ENCODE peak calls at places on chromosomes 16 and 17, in eight cellular contexts. One of them, this sample, is unnamed.

GRCh38 chr17:38441429-38442061 is 13.3 kb downstream of the ARHGAP23 start:
- DNase-seq in RWPE1: no peak
- DNase-seq in AG08395: no peak
- DNase-seq in GM03348: no peak
- DNase-seq in HS-5: no peak
- DNase-seq in dermis blood vessel endothelial cell: no peak
- DNase-seq in left cardiac atrium: no peak
- DNase-seq in COLO829: no peak
- DNase-seq in this sample: no peak

GRCh38 chr16:65426484-65426883 is 304.6 kb upstream of the CDH11 start:
- DNase-seq in RWPE1: no peak
- DNase-seq in HS-5: no peak
- DNase-seq in AG08395: no peak
- DNase-seq in GM03348: no peak
- DNase-seq in left cardiac atrium: no peak
- DNase-seq in COLO829: no peak
- DNase-seq in dermis blood vessel endothelial cell: no peak
- DNase-seq in this sample: no peak

GRCh38 chr16:28486266-28486665 is 5.6 kb downstream of the CLN3 start:
- DNase-seq in HS-5: no peak
- DNase-seq in left cardiac atrium: no peak
- DNase-seq in dermis blood vessel endothelial cell: no peak
- DNase-seq in COLO829: no peak
- DNase-seq in AG08395: no peak
- DNase-seq in RWPE1: no peak
- DNase-seq in GM03348: no peak
- DNase-seq in this sample: no peak

GRCh38 chr17:40576113-40576740 is 11.0 kb upstream of the CCR7 start:
- DNase-seq in COLO829: no peak
- DNase-seq in left cardiac atrium: no peak
- DNase-seq in GM03348: no peak
- DNase-seq in RWPE1: no peak
- DNase-seq in AG08395: no peak
- DNase-seq in HS-5: no peak
- DNase-seq in dermis blood vessel endothelial cell: no peak
- DNase-seq in this sample: no peak

GRCh38 chr17:16423226-16423872 is 8.0 kb downstream of the TRPV2 start:
- DNase-seq in COLO829: no peak
- DNase-seq in HS-5: no peak
- DNase-seq in RWPE1: no peak
- DNase-seq in left cardiac atrium: no peak
- DNase-seq in AG08395: no peak
- DNase-seq in dermis blood vessel endothelial cell: no peak
- DNase-seq in GM03348: no peak
- DNase-seq in this sample: no peak

GRCh38 chr16:27224271-27224737 is 21.0 kb downstream of the KDM8 start:
- DNase-seq in RWPE1: no peak
- DNase-seq in AG08395: no peak
- DNase-seq in left cardiac atrium: no peak
- DNase-seq in GM03348: no peak
- DNase-seq in COLO829: no peak
- DNase-seq in dermis blood vessel endothelial cell: no peak
- DNase-seq in HS-5: no peak
- DNase-seq in this sample: no peak

GRCh38 chr17:78041401-78042179 is 83.1 kb downstream of the TNRC6C start:
- DNase-seq in dermis blood vessel endothelial cell: peak
- DNase-seq in COLO829: no peak
- DNase-seq in AG08395: peak
- DNase-seq in GM03348: peak
- DNase-seq in left cardiac atrium: no peak
- DNase-seq in HS-5: no peak
- DNase-seq in RWPE1: no peak
- DNase-seq in this sample: no peak

GRCh38 chr17:14744716-14745115 is 443.8 kb downstream of the HS3ST3B1 start:
- DNase-seq in COLO829: no peak
- DNase-seq in RWPE1: no peak
- DNase-seq in AG08395: peak
- DNase-seq in left cardiac atrium: no peak
- DNase-seq in HS-5: peak
- DNase-seq in dermis blood vessel endothelial cell: no peak
- DNase-seq in GM03348: peak
- DNase-seq in this sample: peak

GRCh38 chr17:56934280-56934679 is 20.4 kb upstream of the TRIM25 start:
- DNase-seq in COLO829: no peak
- DNase-seq in RWPE1: no peak
- DNase-seq in left cardiac atrium: no peak
- DNase-seq in HS-5: no peak
- DNase-seq in dermis blood vessel endothelial cell: no peak
- DNase-seq in AG08395: no peak
- DNase-seq in GM03348: no peak
- DNase-seq in this sample: no peak

GRCh38 chr16:28981517-28981916 is 3.3 kb upstream of the LAT start:
- DNase-seq in AG08395: no peak
- DNase-seq in HS-5: no peak
- DNase-seq in GM03348: no peak
- DNase-seq in dermis blood vessel endothelial cell: peak
- DNase-seq in COLO829: no peak
- DNase-seq in left cardiac atrium: no peak
- DNase-seq in RWPE1: peak
- DNase-seq in this sample: peak

GRCh38 chr17:34499576-34499975 is 79.8 kb upstream of the TMEM132E start:
- DNase-seq in dermis blood vessel endothelial cell: peak
- DNase-seq in left cardiac atrium: no peak
- DNase-seq in RWPE1: peak
- DNase-seq in HS-5: no peak
- DNase-seq in COLO829: peak
- DNase-seq in AG08395: peak
- DNase-seq in GM03348: no peak
- DNase-seq in this sample: no peak

GRCh38 chr17:48878920-48879898 is 13.4 kb upstream of the ATP5MC1 start:
- DNase-seq in GM03348: peak
- DNase-seq in AG08395: peak
- DNase-seq in COLO829: peak
- DNase-seq in RWPE1: peak
- DNase-seq in HS-5: peak
- DNase-seq in dermis blood vessel endothelial cell: peak
- DNase-seq in left cardiac atrium: no peak
- DNase-seq in this sample: peak

GRCh38 chr16:19438739-19439138 is 21.1 kb downstream of the TMC5 start:
- DNase-seq in RWPE1: no peak
- DNase-seq in COLO829: no peak
- DNase-seq in HS-5: no peak
- DNase-seq in AG08395: no peak
- DNase-seq in left cardiac atrium: no peak
- DNase-seq in dermis blood vessel endothelial cell: no peak
- DNase-seq in GM03348: no peak
- DNase-seq in this sample: no peak

GRCh38 chr16:27220527-27220926 is 17.2 kb downstream of the KDM8 start:
- DNase-seq in GM03348: no peak
- DNase-seq in HS-5: no peak
- DNase-seq in left cardiac atrium: no peak
- DNase-seq in COLO829: no peak
- DNase-seq in AG08395: no peak
- DNase-seq in RWPE1: no peak
- DNase-seq in dermis blood vessel endothelial cell: no peak
- DNase-seq in this sample: no peak

GRCh38 chr17:40422990-40423611 is 5.4 kb upstream of the TOP2A start:
- DNase-seq in dermis blood vessel endothelial cell: no peak
- DNase-seq in left cardiac atrium: no peak
- DNase-seq in GM03348: no peak
- DNase-seq in COLO829: no peak
- DNase-seq in AG08395: no peak
- DNase-seq in RWPE1: no peak
- DNase-seq in HS-5: no peak
- DNase-seq in this sample: no peak

GRCh38 chr17:82172461-82173160 is 40.0 kb downstream of the CCDC57 start:
- DNase-seq in GM03348: no peak
- DNase-seq in HS-5: no peak
- DNase-seq in AG08395: no peak
- DNase-seq in left cardiac atrium: no peak
- DNase-seq in COLO829: no peak
- DNase-seq in dermis blood vessel endothelial cell: no peak
- DNase-seq in RWPE1: no peak
- DNase-seq in this sample: no peak